ENCODE peak calls at places on chromosome 6, in five cellular contexts. Q is uterus, N is GM12865, R is non-pigmented ciliary epithelial cell, T is left colon. O is an unnamed sample.

GRCh38 chr6:97059473-97059872 is 134.9 kb downstream of the KLHL32 start:
- DNase-seq in N (peak; percentile 60), Q (no peak), R (peak; percentile 5), T (no peak), O (peak; percentile 50)

GRCh38 chr6:50818673-50819072 is at the start of gene TFAP2B:
- DNase-seq in Q (no peak), N (no peak), R (no peak), T (no peak), O (peak; percentile 64)

GRCh38 chr6:165644586-165645266 is 18.3 kb downstream of the PDE10A start:
- DNase-seq in N (no peak), R (no peak), T (no peak), Q (no peak), O (no peak)

GRCh38 chr6:11434565-11435326 is 102.8 kb upstream of the TMEM170B start:
- DNase-seq in N (no peak), T (no peak), Q (no peak), R (peak; percentile 74), O (no peak)

GRCh38 chr6:14996892-14997291 is 249.0 kb upstream of the JARID2 start:
- DNase-seq in R (no peak), Q (no peak), N (no peak), T (no peak), O (peak; percentile 6)

GRCh38 chr6:38638941-38639497 is 710 bp downstream of the BTBD9 start:
- DNase-seq in T (peak; percentile 72), R (no peak), N (peak; percentile 49), Q (no peak), O (peak; percentile 59)

GRCh38 chr6:125157280-125157679 is 3.7 kb downstream of the TPD52L1 start:
- DNase-seq in R (no peak), T (no peak), Q (no peak), N (no peak), O (no peak)

GRCh38 chr6:27066381-27066780 is 181.1 kb upstream of the PRSS16 start:
- DNase-seq in T (no peak), R (no peak), N (no peak), Q (no peak), O (no peak)

GRCh38 chr6:159184559-159184958 is 15.4 kb downstream of the FNDC1 start:
- DNase-seq in R (no peak), N (no peak), T (no peak), Q (no peak), O (peak; percentile 6)

GRCh38 chr6:109048176-109048575 is 46.5 kb downstream of the SESN1 start:
- DNase-seq in Q (no peak), T (no peak), N (no peak), R (no peak), O (no peak)

GRCh38 chr6:169883316-169883715 is 131.9 kb downstream of the ERMARD start:
- DNase-seq in R (no peak), Q (no peak), N (no peak), T (no peak), O (no peak)

GRCh38 chr6:133099573-133099972 is 141.6 kb upstream of the EYA4 start:
- DNase-seq in R (peak; percentile 80), N (no peak), T (no peak), Q (no peak), O (peak; percentile 84)

GRCh38 chr6:107690864-107691661 is 133.1 kb downstream of the SCML4 start:
- DNase-seq in R (no peak), T (no peak), N (no peak), Q (peak; percentile 70), O (no peak)

GRCh38 chr6:85068221-85068620 is 303.8 kb upstream of the TBX18 start:
- DNase-seq in Q (no peak), R (no peak), T (no peak), N (no peak), O (no peak)

GRCh38 chr6:8904754-8905153 is 469.4 kb upstream of the SLC35B3 start:
- DNase-seq in N (peak; percentile 23), Q (no peak), R (no peak), T (no peak), O (no peak)

GRCh38 chr6:4185846-4186245 is 50.5 kb upstream of the ECI2 start:
- DNase-seq in Q (no peak), N (no peak), R (no peak), T (no peak), O (no peak)

GRCh38 chr6:21869085-21869771 is 275.7 kb downstream of the SOX4 start:
- DNase-seq in T (no peak), R (no peak), N (no peak), Q (no peak), O (no peak)

GRCh38 chr6:136341367-136341766 is 51.7 kb upstream of the BCLAF1 start:
- DNase-seq in R (no peak), N (no peak), T (no peak), Q (no peak), O (no peak)

GRCh38 chr6:167927246-167927645 is 70.2 kb upstream of the KIF25 start:
- DNase-seq in Q (no peak), N (no peak), T (no peak), R (no peak), O (no peak)

GRCh38 chr6:170047813-170048212 is 243.1 kb downstream of the DLL1 start:
- DNase-seq in R (no peak), Q (peak; percentile 7), T (peak; percentile 5), N (no peak), O (no peak)

GRCh38 chr6:34108159-34108558 is 37.7 kb downstream of the GRM4 start:
- DNase-seq in Q (no peak), T (no peak), N (no peak), R (no peak), O (no peak)

GRCh38 chr6:16228709-16229665 is 9.4 kb upstream of the GMPR start:
- DNase-seq in Q (no peak), T (no peak), N (no peak), R (no peak), O (peak; percentile 52)

GRCh38 chr6:34580707-34581560 is 24.8 kb upstream of the SPDEF start:
- DNase-seq in Q (peak; percentile 36), N (no peak), R (no peak), T (no peak), O (no peak)

GRCh38 chr6:56752009-56752408 is 109.3 kb upstream of the DST start:
- DNase-seq in Q (no peak), R (no peak), N (no peak), T (no peak), O (peak; percentile 56)

GRCh38 chr6:111199935-111200822 is 112.9 kb downstream of the SLC16A10 start:
- DNase-seq in N (no peak), R (no peak), Q (no peak), T (no peak), O (peak; percentile 43)

GRCh38 chr6:109491207-109491938 is 8.4 kb upstream of the ZBTB24 start:
- DNase-seq in T (no peak), R (no peak), Q (no peak), N (peak; percentile 24), O (peak; percentile 21)

O was measured in kidney tubule cell.